ENCODE peak calls at places on chromosome 17, in six cellular contexts. I, E, W, Y, Q and V are unnamed samples.
A peak's percentile ranks its signal among the peaks of the same experiment; 100 is the strongest.

GRCh38 chr17:72113751-72114150 is 7.1 kb upstream of the SOX9 start:
- DNase-seq in E (no peak), W (no peak), Y (no peak), Q (no peak), I (no peak), V (no peak)

GRCh38 chr17:42291136-42291535 is 2.8 kb downstream of the STAT5A start:
- DNase-seq in I (peak; percentile 17), E (no peak), W (peak; percentile 25), Y (no peak), Q (no peak), V (no peak)

GRCh38 chr17:73841431-73842060 is 197.3 kb upstream of the SDK2 start:
- DNase-seq in E (no peak), I (no peak), W (no peak), Q (peak; percentile 74), Y (no peak), V (no peak)

GRCh38 chr17:3812284-3812683 is 11.3 kb upstream of the ITGAE start:
- DNase-seq in Q (no peak), Y (no peak), W (no peak), I (no peak), E (no peak), V (no peak)

GRCh38 chr17:74874615-74875037 is 1.8 kb upstream of the FDXR start:
- DNase-seq in E (no peak), Q (no peak), W (no peak), Y (no peak), I (no peak), V (no peak)

GRCh38 chr17:40314557-40314953 is 5.6 kb downstream of the RARA start:
- DNase-seq in Q (no peak), Y (peak; percentile 98), W (peak; percentile 93), E (peak; percentile 95), I (peak; percentile 86), V (no peak)

GRCh38 chr17:40063915-40064531 is 1.3 kb downstream of the THRA start:
- DNase-seq in Y (peak; percentile 70), W (peak; percentile 60), I (peak; percentile 52), Q (no peak), E (no peak), V (no peak)

GRCh38 chr17:8141046-8141445 is 11.2 kb downstream of the PER1 start:
- DNase-seq in W (no peak), Q (no peak), E (no peak), Y (peak; percentile 49), I (no peak), V (no peak)

GRCh38 chr17:8109669-8110455 is 8.5 kb downstream of the ALOXE3 start:
- DNase-seq in W (peak; percentile 65), Q (peak; percentile 91), Y (peak; percentile 59), I (peak; percentile 85), E (no peak), V (no peak)

GRCh38 chr17:14432058-14432457 is 131.2 kb downstream of the HS3ST3B1 start:
- DNase-seq in Q (no peak), W (no peak), E (no peak), I (no peak), Y (no peak), V (no peak)

GRCh38 chr17:290626-291025 is 62.0 kb downstream of the RPH3AL start:
- DNase-seq in Y (no peak), I (no peak), W (no peak), Q (no peak), E (no peak), V (no peak)

GRCh38 chr17:69761767-69762321 is 313.2 kb upstream of the KCNJ16 start:
- DNase-seq in Q (peak; percentile 17), E (no peak), I (no peak), Y (no peak), W (no peak), V (peak; percentile 82)

GRCh38 chr17:30234296-30234695 is 1.2 kb downstream of the SLC6A4 start:
- DNase-seq in E (no peak), I (no peak), Y (no peak), W (no peak), Q (no peak), V (no peak)

GRCh38 chr17:51510940-51511339 is 250.6 kb downstream of the UTP18 start:
- DNase-seq in Q (no peak), Y (no peak), I (no peak), E (no peak), W (no peak), V (no peak)

GRCh38 chr17:73657473-73658116 is 13.3 kb upstream of the SDK2 start:
- DNase-seq in E (peak; percentile 57), I (peak; percentile 83), Y (peak; percentile 52), W (no peak), Q (peak; percentile 89), V (no peak)

GRCh38 chr17:9272506-9272905 is 251.2 kb downstream of the NTN1 start:
- DNase-seq in E (no peak), I (no peak), W (no peak), Q (no peak), Y (no peak), V (peak; percentile 5)
- TF ChIP-seq CTCF in E (no peak), I (no peak), W (no peak), Q (no peak), Y (no peak), V (no peak)

DNA sequence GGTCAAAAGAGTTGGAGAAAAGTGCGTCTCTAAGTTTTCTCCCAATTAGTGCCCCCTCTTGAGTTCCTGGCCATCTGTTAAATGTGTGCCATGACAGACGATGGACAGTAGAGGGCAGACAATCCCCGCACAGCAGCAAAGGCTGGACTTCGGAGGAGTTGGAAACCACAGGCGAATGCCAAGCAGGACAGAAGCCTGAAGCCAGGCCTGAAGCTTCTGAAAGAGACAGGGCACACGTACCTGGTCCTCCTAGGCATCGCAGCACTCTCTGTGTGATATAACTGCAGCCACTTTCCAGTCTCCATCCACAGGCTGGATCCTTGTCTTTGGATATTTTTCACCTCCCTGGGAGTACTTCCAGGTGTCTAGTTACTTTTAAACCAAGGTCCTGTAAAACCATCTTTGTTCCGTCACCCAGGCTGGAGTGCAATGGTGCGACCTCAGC is 14.5 kb downstream of the C17orf100 start:
- DNase-seq in W (peak; percentile 67), E (peak; percentile 81), I (peak; percentile 63), Q (peak; percentile 87), Y (peak; percentile 75), V (no peak)
- H3K4me3 ChIP-seq in W (no peak overlapping the region), E (no peak overlapping the region), I (no peak overlapping the region), Q (no peak overlapping the region), Y (no peak overlapping the region), V (no peak overlapping the region)

DNA sequence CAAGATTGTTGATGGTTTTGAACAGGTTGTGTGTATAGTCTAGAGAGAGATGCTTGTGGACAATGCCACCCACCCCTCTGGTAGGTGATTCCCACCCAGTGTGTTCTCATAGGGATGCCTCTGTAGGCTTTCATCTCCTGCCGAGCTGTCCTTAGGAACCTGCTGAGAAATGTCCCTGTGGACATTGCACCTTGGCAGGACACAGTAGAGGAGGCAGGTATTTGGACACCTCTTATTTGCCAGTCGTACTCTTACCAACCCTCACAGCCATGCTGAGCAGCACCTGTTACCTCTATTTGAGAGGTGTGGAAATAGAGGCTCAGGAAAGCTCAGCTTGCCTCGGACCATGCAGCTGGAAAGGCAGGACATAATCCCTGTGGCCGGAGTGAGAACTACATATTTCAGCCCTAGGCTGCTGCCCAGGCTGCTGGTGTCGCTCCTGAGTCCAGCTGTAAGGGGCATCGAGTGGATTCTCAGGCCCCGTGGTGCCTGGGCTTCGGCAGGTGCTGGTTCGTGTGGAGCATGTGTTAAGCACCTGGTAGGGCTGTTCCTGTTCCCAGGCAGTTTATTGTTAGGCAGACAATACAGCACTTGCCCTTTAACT is 33.3 kb downstream of the EPN2 start:
- DNase-seq in Y (no peak), Q (peak; percentile 53), E (no peak), W (no peak), I (peak; percentile 46), V (no peak)
- TF ChIP-seq CTCF in Y (peak; percentile 8), Q (no peak), E (peak; percentile 10), W (no peak), I (no peak), V (no peak)

GRCh38 chr17:61803796-61804195 is 59.5 kb downstream of the BRIP1 start:
- DNase-seq in E (no peak), Q (no peak), I (no peak), W (no peak), Y (no peak), V (no peak)

GRCh38 chr17:61806081-61806828 is 57.1 kb downstream of the BRIP1 start:
- DNase-seq in Y (no peak), Q (peak; percentile 5), E (no peak), W (no peak), I (no peak), V (no peak)

GRCh38 chr17:61803216-61803615 is 60.1 kb downstream of the BRIP1 start:
- DNase-seq in W (no peak), Q (no peak), I (no peak), E (no peak), Y (no peak), V (no peak)

GRCh38 chr17:61806941-61807340 is 56.4 kb downstream of the BRIP1 start:
- DNase-seq in Q (no peak), Y (no peak), W (no peak), I (no peak), E (no peak), V (peak; percentile 24)

DNA sequence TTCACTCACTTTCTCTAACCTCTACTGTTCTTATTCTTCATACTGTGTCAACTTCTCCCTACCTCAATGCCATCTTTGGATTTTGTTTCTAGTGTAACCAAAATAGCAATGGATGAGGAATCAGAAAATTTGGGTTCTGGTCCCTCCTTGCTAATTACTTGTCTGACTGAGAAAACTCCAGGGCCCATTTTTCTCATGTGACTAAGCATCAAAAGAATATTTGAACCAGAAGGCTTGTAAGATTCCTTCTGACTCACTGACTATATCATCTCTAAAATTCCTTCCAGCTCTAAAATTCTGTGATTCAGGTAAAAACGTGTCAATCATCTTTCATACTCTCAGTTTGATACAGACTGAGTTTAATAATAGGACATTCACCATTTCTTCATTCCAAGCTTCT is 57.9 kb downstream of the BRIP1 start:
- DNase-seq in I (no peak), Q (no peak), Y (no peak), W (no peak), E (peak; percentile 13), V (peak; percentile 50)
- H3K4me3 ChIP-seq in I (no peak overlapping the region), Q (no peak overlapping the region), Y (no peak overlapping the region), W (no peak overlapping the region), E (no peak overlapping the region), V (no peak overlapping the region)

GRCh38 chr17:76032073-76032779 is 5.1 kb upstream of the EVPL start:
- DNase-seq in Y (no peak), I (no peak), Q (no peak), E (no peak), W (no peak), V (no peak)
- TF ChIP-seq CTCF in Y (peak; percentile 31), I (no peak), Q (no peak), E (peak; percentile 38), W (no peak), V (no peak)